ENCODE peak calls at places on chromosomes 7 and 10, in four cellular contexts. O, Z, V and M are unnamed samples.

GRCh38 chr10:110226926-110227641 is 19.7 kb downstream of the MXI1 start:
- DNase-seq in O (peak), Z (peak), V (peak), M (no peak)

GRCh38 chr7:97004931-97005763 is at the start of gene DLX6:
- DNase-seq in O (peak), Z (no peak), V (no peak), M (no peak)

GRCh38 chr7:139570119-139570518 is 46.6 kb downstream of the CLEC2L start:
- DNase-seq in O (no peak), Z (no peak), V (no peak), M (no peak)

GRCh38 chr10:23344251-23344841 is at the start of gene C10orf67:
- DNase-seq in O (no peak), Z (no peak), V (no peak), M (no peak)

GRCh38 chr7:120259382-120259781 is 13.6 kb upstream of the KCND2 start:
- DNase-seq in O (no peak), Z (no peak), V (no peak), M (no peak)

GRCh38 chr7:6360841-6361240 is 86.9 kb downstream of the DAGLB start:
- DNase-seq in O (no peak), Z (no peak), V (no peak), M (no peak)

GRCh38 chr10:114271779-114272167 is 32.7 kb downstream of the VWA2 start:
- DNase-seq in O (peak), Z (no peak), V (no peak), M (peak)

GRCh38 chr7:127392182-127392565 is 334 bp downstream of the ZNF800 start:
- DNase-seq in O (peak), Z (peak), V (peak), M (no peak)

GRCh38 chr7:3678411-3678810 is 377.4 kb downstream of the SDK1 start:
- DNase-seq in O (no peak), Z (no peak), V (no peak), M (no peak)

GRCh38 chr10:5616046-5616445 is 50.3 kb downstream of the ASB13 start:
- DNase-seq in O (no peak), Z (no peak), V (no peak), M (no peak)

GRCh38 chr10:64091889-64092288 is 570.7 kb downstream of the REEP3 start:
- DNase-seq in O (no peak), Z (no peak), V (no peak), M (no peak)